ENCODE peak calls at places on chromosomes 12 and 14, in eight cellular contexts. V is stimulated activated CD4-positive, alpha-beta T cell treated with anti-CD3 and anti-CD28 coated beads, Interleukin-1b, Interleukin-23, amount 100 ng/mL, for 4 hours; B is activated naive CD4-positive, alpha-beta T cell treated with anti-CD3 and anti-CD28 coated beads, Interleukin-2, amount 10 ng/mL, durations not matched to agents 7 days and 5 days; G is heart right ventricle; K is midbrain; T is retina; D is activated CD4-positive, alpha-beta T cell treated with anti-CD3 and anti-CD28 coated beads, Interleukin-2, amount 10 ng/mL, durations not matched to agents 7 days and 5 days; U is HEK293T. N is an unnamed sample.

GRCh38 chr12:25242981-25243764 is 7.6 kb downstream of the KRAS start:
- DNase-seq in D (no peak), T (no peak), B (no peak), K (no peak), U (no peak), G (no peak), V (no peak), N (no peak)

GRCh38 chr14:73666583-73666982 is 21.8 kb downstream of the DNAL1 start:
- DNase-seq in V (no peak), T (no peak), U (no peak), G (no peak), D (no peak), B (no peak), K (no peak), N (no peak)

GRCh38 chr14:96588410-96589249 is 86.4 kb downstream of the PAPOLA start:
- DNase-seq in D (no peak), B (no peak), G (no peak), T (peak), V (no peak), U (no peak), K (no peak), N (no peak)

GRCh38 chr12:84813780-84814663 is 98.6 kb downstream of the SLC6A15 start:
- DNase-seq in K (no peak), B (no peak), G (no peak), V (no peak), D (no peak), T (no peak), U (no peak), N (no peak)

GRCh38 chr14:82385043-82385442 is 851.4 kb upstream of the SEL1L start:
- DNase-seq in U (no peak), V (no peak), T (no peak), G (no peak), B (no peak), D (no peak), K (no peak), N (no peak)

GRCh38 chr14:22699801-22700564 is 55.8 kb upstream of the OR6J1 start:
- DNase-seq in U (no peak), K (no peak), D (no peak), T (no peak), G (no peak), V (no peak), B (no peak), N (peak)

GRCh38 chr14:32468955-32469354 is 139.9 kb downstream of the AKAP6 start:
- DNase-seq in K (no peak), D (no peak), T (no peak), U (no peak), G (no peak), V (no peak), B (no peak), N (no peak)

GRCh38 chr12:25594376-25594775 is 41.3 kb upstream of the LMNTD1 start:
- DNase-seq in K (no peak), D (no peak), T (no peak), V (no peak), U (no peak), B (no peak), G (no peak), N (no peak)

GRCh38 chr12:4763549-4763948 is 43.3 kb downstream of the GALNT8 start:
- DNase-seq in V (no peak), G (no peak), D (no peak), K (no peak), T (peak), B (no peak), U (peak), N (peak)

GRCh38 chr14:22641851-22642250 is 2.3 kb downstream of the OR6J1 start:
- DNase-seq in B (no peak), G (no peak), U (no peak), D (no peak), K (no peak), T (no peak), V (no peak), N (no peak)

GRCh38 chr12:131907379-131908081 is 13.1 kb downstream of the ULK1 start:
- DNase-seq in B (no peak), T (no peak), U (no peak), G (no peak), V (no peak), D (no peak), K (no peak), N (no peak)

GRCh38 chr14:33210304-33210703 is 271.6 kb downstream of the NPAS3 start:
- DNase-seq in U (peak), G (no peak), K (no peak), B (no peak), V (no peak), T (no peak), D (no peak), N (peak)

GRCh38 chr12:109440851-109441490 is 36.1 kb downstream of the KCTD10 start:
- DNase-seq in U (no peak), T (no peak), B (no peak), K (no peak), D (no peak), G (no peak), V (no peak), N (peak)

GRCh38 chr14:54652188-54652889 is 85.4 kb downstream of the SAMD4A start:
- DNase-seq in B (no peak), D (no peak), G (peak), K (no peak), U (peak), T (no peak), V (no peak), N (peak)

GRCh38 chr14:84751745-84752144 is 778.2 kb upstream of the FLRT2 start:
- DNase-seq in D (no peak), B (no peak), G (no peak), V (no peak), T (no peak), K (no peak), U (no peak), N (no peak)

GRCh38 chr14:96217381-96217913 is 12.8 kb downstream of the BDKRB2 start:
- DNase-seq in D (no peak), V (no peak), B (no peak), G (no peak), T (no peak), K (no peak), U (no peak), N (no peak)

GRCh38 chr12:121568971-121569808 is 11.6 kb downstream of the KDM2B start:
- DNase-seq in B (no peak), D (no peak), V (no peak), K (no peak), G (peak), T (no peak), U (no peak), N (no peak)

GRCh38 chr14:90644882-90645281 is 171.3 kb downstream of the TTC7B start:
- DNase-seq in G (no peak), V (no peak), K (no peak), T (no peak), B (no peak), D (no peak), U (no peak), N (no peak)

GRCh38 chr12:44000309-44000952 is 164.6 kb downstream of the TMEM117 start:
- DNase-seq in K (no peak), T (no peak), G (no peak), D (peak), U (peak), B (peak), V (no peak), N (peak)

GRCh38 chr12:68627673-68628319 is 17.1 kb downstream of the RAP1B start:
- DNase-seq in G (no peak), D (no peak), T (no peak), K (no peak), V (no peak), U (no peak), B (no peak), N (no peak)

GRCh38 chr12:105855691-105856405 is 282.9 kb downstream of the NUAK1 start:
- DNase-seq in D (no peak), K (no peak), G (no peak), U (no peak), T (no peak), V (no peak), B (no peak), N (no peak)

GRCh38 chr12:94134226-94134795 is 14.1 kb upstream of the PLXNC1 start:
- DNase-seq in T (peak), D (peak), G (peak), U (peak), B (peak), K (peak), V (no peak), N (peak)

GRCh38 chr12:111846016-111846415 is 4.0 kb downstream of the MAPKAPK5 start:
- DNase-seq in D (no peak), T (no peak), B (no peak), G (no peak), V (no peak), U (no peak), K (no peak), N (no peak)

N was measured in neural progenitor cell.